ENCODE peak calls at places on chromosomes 6 and 20, in eight cellular contexts. I is IMR-90; B is fibroblast of the conjunctiva; L is mammary epithelial cell; P is activated CD4-positive, alpha-beta T cell treated with anti-CD3 and anti-CD28 coated beads, Interleukin-2, amount 50 U/mL, for 24 hours; T is fibroblast of villous mesenchyme; Y is NCI-H1048; O is choroid plexus epithelial cell. F is an unnamed sample.

GRCh38 chr20:32624687-32625345 is 39.7 kb upstream of the NOL4L start:
- DNase-seq in P (no peak), I (no peak), L (no peak), T (no peak), Y (no peak), B (no peak), O (no peak), F (no peak)

GRCh38 chr20:47557218-47557617 is 55.5 kb downstream of the NCOA3 start:
- DNase-seq in O (no peak), B (no peak), T (peak), I (no peak), Y (no peak), P (no peak), L (no peak), F (no peak)

GRCh38 chr6:74946961-74947360 is 258.9 kb downstream of the COL12A1 start:
- DNase-seq in L (peak), Y (no peak), I (peak), B (no peak), P (no peak), O (peak), T (peak), F (no peak)

GRCh38 chr6:35496036-35496850 is 636 bp downstream of the TEAD3 start:
- DNase-seq in B (no peak), O (no peak), P (no peak), Y (no peak), I (no peak), L (no peak), T (peak), F (no peak)

GRCh38 chr6:84811351-84811750 is 47.0 kb upstream of the TBX18 start:
- DNase-seq in O (no peak), T (no peak), B (no peak), L (peak), P (no peak), I (no peak), Y (no peak), F (no peak)

GRCh38 chr6:73079611-73079955 is 145.7 kb downstream of the KHDC1L start:
- DNase-seq in L (peak), P (no peak), I (peak), O (peak), Y (no peak), T (peak), B (no peak), F (no peak)

GRCh38 chr6:79737172-79737571 is 106.0 kb downstream of the SH3BGRL2 start:
- DNase-seq in I (peak), Y (no peak), B (no peak), T (no peak), O (peak), L (no peak), P (no peak), F (no peak)

GRCh38 chr20:37567331-37567665 is 39.6 kb upstream of the BLCAP start:
- DNase-seq in Y (no peak), L (no peak), T (no peak), B (no peak), O (no peak), P (no peak), I (no peak), F (no peak)

GRCh38 chr6:21441386-21441785 is 152.2 kb upstream of the SOX4 start:
- DNase-seq in P (no peak), I (peak), B (no peak), L (peak), T (peak), O (peak), Y (no peak), F (no peak)

GRCh38 chr6:133218831-133219230 is 22.3 kb upstream of the EYA4 start:
- DNase-seq in P (no peak), O (no peak), Y (no peak), T (no peak), I (peak), L (peak), B (no peak), F (no peak)

GRCh38 chr6:118353564-118353963 is 194.5 kb upstream of the PLN start:
- DNase-seq in Y (no peak), I (no peak), T (no peak), O (no peak), B (no peak), L (no peak), P (no peak), F (no peak)

GRCh38 chr6:144601221-144601620 is 316.1 kb downstream of the UTRN start:
- DNase-seq in L (no peak), T (no peak), I (no peak), O (no peak), Y (no peak), B (no peak), P (no peak), F (no peak)

GRCh38 chr20:63641146-63641791 is 12.0 kb downstream of the STMN3 start:
- DNase-seq in Y (no peak), P (no peak), L (peak), I (no peak), O (peak), T (no peak), B (no peak), F (peak)

GRCh38 chr6:27617700-27618689 is 145.1 kb upstream of the ZNF184 start:
- DNase-seq in T (peak), L (peak), O (peak), I (peak), Y (no peak), P (no peak), B (no peak), F (no peak)